ENCODE peak calls at places on chromosomes 13 and 19, in eight cellular contexts. Z is nephron progenitor cell, D is ecto neural progenitor cell, J is kidney tubule cell, Q is fibroblast of the aortic adventitia, G is body of pancreas, S is OCI-LY7, R is T-cell. C is an unnamed sample.

GRCh38 chr19:919157-920050 is 2.3 kb downstream of the KISS1R start:
- DNase-seq in Z (no peak), D (no peak), J (peak), Q (no peak), G (no peak), S (no peak), R (peak), C (no peak)

GRCh38 chr19:371501-372160 is 27.0 kb upstream of the MIER2 start:
- DNase-seq in Z (no peak), D (no peak), J (no peak), Q (no peak), G (no peak), S (peak), R (no peak), C (no peak)

GRCh38 chr13:33722216-33722900 is 95.6 kb upstream of the RFC3 start:
- DNase-seq in Z (no peak), D (no peak), J (peak), Q (peak), G (no peak), S (no peak), R (no peak), C (no peak)

GRCh38 chr19:8253678-8254077 is 44.5 kb downstream of the CERS4 start:
- DNase-seq in Z (no peak), D (no peak), J (no peak), Q (no peak), G (no peak), S (no peak), R (no peak), C (no peak)

GRCh38 chr19:1008268-1009042 is 8.2 kb downstream of the GRIN3B start:
- DNase-seq in Z (no peak), D (no peak), J (no peak), Q (no peak), G (no peak), S (no peak), R (no peak), C (no peak)

GRCh38 chr19:16376649-16377048 is 52.0 kb downstream of the KLF2 start:
- DNase-seq in Z (peak), D (no peak), J (no peak), Q (no peak), G (no peak), S (peak), R (peak), C (no peak)

GRCh38 chr13:43167058-43167457 is 143.7 kb downstream of the DNAJC15 start:
- DNase-seq in Z (no peak), D (no peak), J (no peak), Q (no peak), G (no peak), S (no peak), R (no peak), C (no peak)

GRCh38 chr19:56125806-56126590 is 4.9 kb upstream of the ZNF787 start:
- DNase-seq in Z (no peak), D (no peak), J (no peak), Q (no peak), G (peak), S (no peak), R (no peak), C (no peak)

GRCh38 chr13:111152836-111153235 is 37.7 kb downstream of the ARHGEF7 start:
- DNase-seq in Z (no peak), D (no peak), J (peak), Q (no peak), G (peak), S (no peak), R (no peak), C (no peak)

GRCh38 chr19:14678199-14678598 is 3.6 kb upstream of the ADGRE3 start:
- DNase-seq in Z (no peak), D (no peak), J (no peak), Q (no peak), G (no peak), S (no peak), R (no peak), C (no peak)

GRCh38 chr13:83352391-83352790 is 529.9 kb downstream of the SLITRK1 start:
- DNase-seq in Z (no peak), D (no peak), J (peak), Q (peak), G (no peak), S (no peak), R (no peak), C (no peak)

GRCh38 chr19:18437481-18438330 is at the start of gene ISYNA1:
- DNase-seq in Z (peak), D (peak), J (peak), Q (no peak), G (peak), S (no peak), R (peak), C (no peak)

GRCh38 chr19:46357846-46358583 is 11.1 kb downstream of the PPP5C start:
- DNase-seq in Z (no peak), D (no peak), J (peak), Q (peak), G (no peak), S (no peak), R (no peak), C (no peak)

GRCh38 chr13:95970878-95971277 is 82.3 kb downstream of the UGGT2 start:
- DNase-seq in Z (no peak), D (no peak), J (no peak), Q (no peak), G (no peak), S (no peak), R (no peak), C (no peak)

GRCh38 chr13:42548731-42549554 is 25.0 kb upstream of the TNFSF11 start:
- DNase-seq in Z (peak), D (no peak), J (no peak), Q (peak), G (no peak), S (peak), R (no peak), C (no peak)

GRCh38 chr19:6760606-6761005 is 6.6 kb downstream of the SH2D3A start:
- DNase-seq in Z (no peak), D (no peak), J (no peak), Q (no peak), G (no peak), S (no peak), R (no peak), C (no peak)

GRCh38 chr19:33916792-33917191 is 120.1 kb downstream of the KCTD15 start:
- DNase-seq in Z (no peak), D (no peak), J (no peak), Q (no peak), G (no peak), S (no peak), R (no peak), C (no peak)